ENCODE peak calls at places on chromosomes 1 and 21, in seven cellular contexts. I is NCI-H2081, F is NCI-H1092, Z is type B pancreatic cell, K is testis, P is KBM-7, M is cardiac muscle cell. W is an unnamed sample.

GRCh38 chr1:219039755-219040154 is 133.9 kb upstream of the LYPLAL1 start:
- DNase-seq in I (no peak), F (no peak), Z (no peak), K (no peak), P (no peak), M (peak), W (no peak)

GRCh38 chr1:202306535-202307345 is 35.0 kb downstream of the UBE2T start:
- DNase-seq in I (no peak), F (no peak), Z (no peak), K (no peak), P (no peak), M (no peak), W (peak)

GRCh38 chr1:151705146-151705545 is 11.5 kb downstream of the CELF3 start:
- DNase-seq in I (no peak), F (no peak), Z (no peak), K (no peak), P (no peak), M (no peak), W (no peak)

GRCh38 chr1:100358210-100358609 is 5.9 kb downstream of the CDC14A start:
- DNase-seq in I (no peak), F (no peak), Z (no peak), K (peak), P (no peak), M (peak), W (peak)

GRCh38 chr1:224213438-224214119 is 30.5 kb downstream of the DEGS1 start:
- DNase-seq in I (no peak), F (no peak), Z (no peak), K (no peak), P (no peak), M (no peak), W (no peak)

GRCh38 chr1:241608379-241609033 is 31.7 kb downstream of the CHML start:
- DNase-seq in I (no peak), F (no peak), Z (no peak), K (no peak), P (no peak), M (peak), W (peak)

GRCh38 chr1:205074513-205074912 is 9.7 kb downstream of the TMEM81 start:
- DNase-seq in I (no peak), F (no peak), Z (no peak), K (no peak), P (no peak), M (no peak), W (no peak)

GRCh38 chr1:223189525-223189902 is 46.5 kb upstream of the TLR5 start:
- DNase-seq in I (no peak), F (no peak), Z (no peak), K (no peak), P (no peak), M (no peak), W (no peak)

GRCh38 chr1:84619383-84620093 is 45.3 kb upstream of the CTBS start:
- DNase-seq in I (peak), F (no peak), Z (no peak), K (no peak), P (peak), M (peak), W (peak)

GRCh38 chr1:64944913-64945312 is 21.4 kb downstream of the JAK1 start:
- DNase-seq in I (no peak), F (no peak), Z (no peak), K (no peak), P (no peak), M (no peak), W (no peak)

GRCh38 chr1:189708674-189709073 is 769.0 kb downstream of the BRINP3 start:
- DNase-seq in I (peak), F (no peak), Z (no peak), K (peak), P (no peak), M (peak), W (no peak)

GRCh38 chr1:116738673-116739370 is 15.4 kb upstream of the CD2 start:
- DNase-seq in I (no peak), F (no peak), Z (no peak), K (no peak), P (no peak), M (no peak), W (no peak)

GRCh38 chr1:157856538-157856937 is 14.9 kb upstream of the CD5L start:
- DNase-seq in I (no peak), F (no peak), Z (no peak), K (no peak), P (no peak), M (no peak), W (no peak)

GRCh38 chr21:45975017-45975595 is 6.5 kb upstream of the COL6A1 start:
- DNase-seq in I (no peak), F (no peak), Z (peak), K (peak), P (no peak), M (peak), W (peak)

GRCh38 chr1:147169840-147170674 is 2.2 kb downstream of the PRKAB2 start:
- DNase-seq in I (no peak), F (no peak), Z (no peak), K (no peak), P (no peak), M (no peak), W (no peak)

GRCh38 chr21:25313891-25314646 is 293.2 kb downstream of the MRPL39 start:
- DNase-seq in I (no peak), F (no peak), Z (no peak), K (no peak), P (peak), M (peak), W (peak)

GRCh38 chr1:181062800-181063428 is 25.6 kb upstream of the IER5 start:
- DNase-seq in I (no peak), F (no peak), Z (no peak), K (no peak), P (peak), M (peak), W (no peak)

GRCh38 chr1:12406218-12407021 is 176.6 kb downstream of the VPS13D start:
- DNase-seq in I (no peak), F (no peak), Z (no peak), K (no peak), P (no peak), M (peak), W (peak)

GRCh38 chr1:96865731-96866684 is 144.4 kb downstream of the PTBP2 start:
- DNase-seq in I (no peak), F (no peak), Z (no peak), K (no peak), P (no peak), M (peak), W (peak)

GRCh38 chr1:170205301-170205700 is 59.5 kb downstream of the NTMT2 start:
- DNase-seq in I (no peak), F (no peak), Z (no peak), K (no peak), P (no peak), M (no peak), W (no peak)

GRCh38 chr1:228070851-228071250 is 11.7 kb upstream of the ARF1 start:
- DNase-seq in I (no peak), F (no peak), Z (no peak), K (no peak), P (no peak), M (no peak), W (no peak)

GRCh38 chr21:45412491-45412890 is 7.5 kb downstream of the COL18A1 start:
- DNase-seq in I (no peak), F (no peak), Z (no peak), K (no peak), P (no peak), M (no peak), W (no peak)

GRCh38 chr1:246689409-246689997 is 34.7 kb upstream of the SCCPDH start:
- DNase-seq in I (peak), F (peak), Z (no peak), K (peak), P (peak), M (peak), W (peak)

GRCh38 chr21:35840197-35840799 is 220.0 kb downstream of the SETD4 start:
- DNase-seq in I (peak), F (peak), Z (no peak), K (peak), P (peak), M (peak), W (peak)